ENCODE peak calls at places on chromosomes 2 and 18, in four cellular contexts. Z, G, W and L are unnamed samples.
A peak's percentile ranks its signal among the peaks of the same experiment; 100 is the strongest.

GRCh38 chr2:129849559-129850160 is 129.8 kb upstream of the RAB6C start:
- DNase-seq in Z (no peak), G (peak; percentile 88), W (peak; percentile 84), L (peak; percentile 74)

GRCh38 chr2:12688898-12689297 is 27.8 kb upstream of the TRIB2 start:
- DNase-seq in Z (no peak), G (no peak), W (no peak), L (no peak)

GRCh38 chr2:21103274-21103891 is 20.4 kb upstream of the TDRD15 start:
- DNase-seq in Z (no peak), G (no peak), W (no peak), L (no peak)

GRCh38 chr2:143425896-143426295 is 296.7 kb downstream of the ARHGAP15 start:
- DNase-seq in Z (no peak), G (no peak), W (no peak), L (no peak)

GRCh38 chr2:120321721-120322284 is 24.1 kb upstream of the INHBB start:
- DNase-seq in Z (no peak), G (no peak), W (no peak), L (no peak)

GRCh38 chr2:4012197-4012596 is 308.8 kb downstream of the DCDC2C start:
- DNase-seq in Z (no peak), G (no peak), W (no peak), L (no peak)

GRCh38 chr2:86323273-86323672 is 14.2 kb downstream of the REEP1 start:
- DNase-seq in Z (no peak), G (no peak), W (no peak), L (no peak)

GRCh38 chr18:63438181-63438580 is 15.9 kb upstream of the VPS4B start:
- DNase-seq in Z (no peak), G (no peak), W (no peak), L (peak; percentile 29)

GRCh38 chr2:21015281-21015645 is 28.6 kb downstream of the APOB start:
- DNase-seq in Z (no peak), G (no peak), W (no peak), L (no peak)

GRCh38 chr2:128308284-128308731 is 10.4 kb downstream of the HS6ST1 start:
- DNase-seq in Z (peak; percentile 45), G (no peak), W (no peak), L (no peak)

GRCh38 chr2:136116111-136116812 is 1.7 kb downstream of the CXCR4 start:
- DNase-seq in Z (peak; percentile 87), G (peak; percentile 20), W (no peak), L (no peak)

GRCh38 chr18:80176334-80177080 is 67.4 kb downstream of the ADNP2 start:
- DNase-seq in Z (no peak), G (no peak), W (no peak), L (peak; percentile 63)

GRCh38 chr2:105712166-105712915 is 32.4 kb upstream of the NCK2 start:
- DNase-seq in Z (no peak), G (peak; percentile 65), W (peak; percentile 12), L (peak; percentile 58)

GRCh38 chr18:8348051-8348450 is 261.2 kb upstream of the RAB12 start:
- DNase-seq in Z (no peak), G (no peak), W (no peak), L (no peak)

GRCh38 chr18:76408480-76409067 is 86.5 kb downstream of the ZNF516 start:
- DNase-seq in Z (no peak), G (no peak), W (no peak), L (no peak)

GRCh38 chr2:133841905-133842304 is 273.6 kb upstream of the NCKAP5 start:
- DNase-seq in Z (no peak), G (peak; percentile 97), W (peak; percentile 95), L (peak; percentile 91)

GRCh38 chr2:162091325-162092007 is 17.5 kb upstream of the DPP4 start:
- DNase-seq in Z (no peak), G (no peak), W (peak; percentile 28), L (no peak)

GRCh38 chr2:50859110-50859509 is 172.8 kb downstream of the NRXN1 start:
- DNase-seq in Z (no peak), G (no peak), W (no peak), L (no peak)

GRCh38 chr2:172674034-172674967 is 61.3 kb upstream of the RAPGEF4 start:
- DNase-seq in Z (peak; percentile 53), G (peak; percentile 62), W (peak; percentile 15), L (peak; percentile 38)

GRCh38 chr18:28606686-28607085 is 429.8 kb upstream of the CDH2 start:
- DNase-seq in Z (no peak), G (peak; percentile 75), W (no peak), L (peak; percentile 14)

GRCh38 chr2:100940766-100941645 is 61.1 kb upstream of the RPL31 start:
- DNase-seq in Z (no peak), G (peak; percentile 27), W (no peak), L (no peak)

GRCh38 chr2:125167152-125167551 is 1142.1 kb downstream of the CNTNAP5 start:
- DNase-seq in Z (no peak), G (peak; percentile 74), W (peak; percentile 26), L (peak; percentile 49)

GRCh38 chr2:199131256-199131655 is 326.5 kb downstream of the SATB2 start:
- DNase-seq in Z (no peak), G (no peak), W (no peak), L (no peak)

GRCh38 chr2:70007151-70007550 is 45.7 kb upstream of the ASPRV1 start:
- DNase-seq in Z (no peak), G (no peak), W (no peak), L (no peak)

GRCh38 chr2:80454628-80455027 is 150.1 kb upstream of the LRRTM1 start:
- DNase-seq in Z (no peak), G (no peak), W (no peak), L (no peak)

GRCh38 chr2:112818094-112818902 is 18.3 kb downstream of the IL1B start:
- DNase-seq in Z (no peak), G (peak; percentile 41), W (no peak), L (no peak)

GRCh38 chr2:5921081-5921642 is 229.0 kb downstream of the SOX11 start:
- DNase-seq in Z (no peak), G (no peak), W (no peak), L (no peak)

GRCh38 chr2:96798733-96799622 is 17.1 kb upstream of the CNNM3 start:
- DNase-seq in Z (peak; percentile 36), G (no peak), W (no peak), L (no peak)

GRCh38 chr2:118529931-118530330 is 317.5 kb downstream of the EN1 start:
- DNase-seq in Z (no peak), G (no peak), W (no peak), L (no peak)

GRCh38 chr2:240626531-240627300 is 1.4 kb downstream of the GPR35 start:
- DNase-seq in Z (peak; percentile 67), G (peak; percentile 5), W (no peak), L (no peak)

GRCh38 chr2:36562973-36563532 is 34.9 kb downstream of the FEZ2 start:
- DNase-seq in Z (no peak), G (peak; percentile 71), W (no peak), L (peak; percentile 78)

GRCh38 chr2:199471443-199472057 is 13.8 kb upstream of the SATB2 start:
- DNase-seq in Z (peak; percentile 73), G (peak; percentile 60), W (peak; percentile 57), L (peak; percentile 63)

GRCh38 chr2:61538920-61539559 is 884 bp upstream of the XPO1 start:
- DNase-seq in Z (no peak), G (peak; percentile 39), W (peak; percentile 41), L (peak; percentile 21)

GRCh38 chr2:2166844-2167243 is 164.2 kb downstream of the MYT1L start:
- DNase-seq in Z (no peak), G (no peak), W (no peak), L (no peak)

GRCh38 chr2:34547900-34548299 is 948.8 kb upstream of the FAM98A start:
- DNase-seq in Z (no peak), G (no peak), W (no peak), L (no peak)

GRCh38 chr18:10475633-10476388 is 21.4 kb downstream of the APCDD1 start:
- DNase-seq in Z (no peak), G (no peak), W (no peak), L (no peak)

GRCh38 chr2:234286956-234287355 is 209.9 kb downstream of the ARL4C start:
- DNase-seq in Z (no peak), G (no peak), W (no peak), L (no peak)

GRCh38 chr2:104849618-104850097 is 4.3 kb upstream of the POU3F3 start:
- DNase-seq in Z (no peak), G (peak; percentile 77), W (peak; percentile 83), L (peak; percentile 60)

GRCh38 chr2:205706769-205707375 is 24.6 kb downstream of the NRP2 start:
- DNase-seq in Z (peak; percentile 72), G (peak; percentile 89), W (peak; percentile 96), L (peak; percentile 86)

DNA sequence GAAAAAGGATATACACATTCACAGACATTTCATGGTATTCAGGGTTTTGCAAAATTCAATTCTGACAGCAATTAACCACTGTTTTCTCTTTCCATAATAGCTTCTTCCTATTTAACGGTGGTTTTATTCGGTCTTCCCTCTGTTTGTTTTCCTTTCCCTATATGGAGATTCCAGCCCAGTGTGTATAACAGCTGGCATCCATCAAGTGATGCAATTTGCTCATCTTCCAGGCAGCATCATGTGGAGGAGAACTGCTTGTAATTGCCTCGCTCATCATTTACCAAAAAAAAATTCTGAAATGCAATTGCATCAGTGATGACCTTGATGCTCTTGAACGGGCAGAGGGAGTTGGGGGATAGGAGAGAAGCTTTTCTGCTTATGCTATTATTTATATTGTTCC is 165.9 kb upstream of the PGAP1 start:
- DNase-seq in Z (no peak), G (peak; percentile 83), W (peak; percentile 72), L (peak; percentile 89)
- H3K4me3 ChIP-seq in Z (no peak overlapping the region), G (no peak overlapping the region), W (no peak overlapping the region), L (peak overlapping the region; percentile 21)

GRCh38 chr18:41347057-41347456 is 608.0 kb upstream of the PIK3C3 start:
- DNase-seq in Z (no peak), G (peak; percentile 76), W (peak; percentile 90), L (peak; percentile 67)
- TF ChIP-seq CTCF in Z (no peak), G (no peak), W (no peak), L (no peak)

DNA sequence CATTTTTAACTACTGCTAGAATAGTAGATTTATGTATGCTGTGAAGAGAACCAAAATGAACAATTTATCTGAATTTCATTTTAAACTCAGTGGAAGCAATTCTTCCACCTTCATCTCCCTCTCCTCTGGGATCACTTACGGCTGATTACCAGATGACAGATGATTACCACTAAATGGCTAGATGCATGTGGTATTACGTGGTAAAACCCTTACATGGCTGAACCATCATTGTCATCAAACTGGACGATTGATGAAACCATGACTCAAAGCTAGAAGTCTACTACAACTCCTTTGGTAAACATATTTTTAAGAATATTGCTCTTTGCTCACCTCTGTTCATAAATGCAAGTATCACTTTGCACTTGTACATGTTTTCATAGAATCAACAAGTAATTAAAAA is 48.5 kb upstream of the DOCK10 start:
- DNase-seq in Z (no peak), G (no peak), W (peak; percentile 50), L (peak; percentile 72)
- H3K4me3 ChIP-seq in Z (no peak overlapping the region), G (no peak overlapping the region), W (no peak overlapping the region), L (no peak overlapping the region)

GRCh38 chr18:62196079-62196478 is 9.0 kb downstream of the RELCH start:
- DNase-seq in Z (no peak), G (no peak), W (no peak), L (no peak)
- TF ChIP-seq CTCF in Z (no peak), G (no peak), W (no peak), L (no peak)